ENCODE peak calls at places on chromosome 11, in six cellular contexts. C, E, B, N, V and Q are unnamed samples.

GRCh38 chr11:20099527-20099926 is 60.7 kb downstream of the DBX1 start:
- DNase-seq in B (no peak), C (no peak), N (no peak), V (no peak), E (no peak), Q (no peak)

GRCh38 chr11:115501504-115501894 is 2.7 kb downstream of the CADM1 start:
- DNase-seq in B (no peak), V (no peak), N (no peak), C (no peak), E (no peak), Q (no peak)

GRCh38 chr11:514606-515005 is 7.6 kb upstream of the RNH1 start:
- DNase-seq in C (no peak), E (no peak), B (no peak), N (no peak), V (no peak), Q (no peak)

GRCh38 chr11:2526808-2527381 is 82.1 kb downstream of the KCNQ1 start:
- DNase-seq in E (peak), N (no peak), B (peak), V (no peak), C (peak), Q (no peak)

GRCh38 chr11:60862171-60862570 is 5.2 kb upstream of the ZP1 start:
- DNase-seq in V (no peak), N (no peak), B (no peak), C (no peak), E (peak), Q (no peak)

GRCh38 chr11:14529933-14530332 is 9.7 kb upstream of the PSMA1 start:
- DNase-seq in B (no peak), N (no peak), V (no peak), E (no peak), C (no peak), Q (no peak)

GRCh38 chr11:120235024-120235628 is 4.8 kb upstream of the POU2F3 start:
- DNase-seq in C (peak), N (peak), E (no peak), V (no peak), B (peak), Q (no peak)

GRCh38 chr11:108664241-108664640 is 628 bp upstream of the DDX10 start:
- DNase-seq in B (no peak), E (no peak), C (no peak), N (no peak), V (no peak), Q (no peak)

GRCh38 chr11:23320131-23320530 is 459.9 kb upstream of the CCDC179 start:
- DNase-seq in B (no peak), E (no peak), V (no peak), C (no peak), N (no peak), Q (no peak)

GRCh38 chr11:69841859-69842698 is 22.9 kb upstream of the FGF3 start:
- DNase-seq in B (peak), N (no peak), V (no peak), C (no peak), E (no peak), Q (no peak)